ENCODE peak calls at places on chromosome 1, in four cellular contexts. I is K562, Y is GM12878, Z is HepG2. L is an unnamed sample.

GRCh38 chr1:9716404-9717192 is 65.1 kb downstream of the PIK3CD start:
- DNase-seq in Z (no peak), Y (no peak), I (no peak), L (no peak)

GRCh38 chr1:5670590-5671350 is 321.5 kb downstream of the NPHP4 start:
- DNase-seq in Y (no peak), Z (no peak), I (no peak), L (no peak)

GRCh38 chr1:112638109-112638426 is 18.4 kb downstream of the CAPZA1 start:
- DNase-seq in Y (no peak), Z (no peak), I (no peak), L (no peak)

GRCh38 chr1:72485786-72486185 is 203.4 kb upstream of the NEGR1 start:
- DNase-seq in I (no peak), Y (no peak), Z (no peak), L (no peak)

GRCh38 chr1:202251424-202252256 is 58.0 kb downstream of the LGR6 start:
- DNase-seq in Y (no peak), Z (no peak), I (no peak), L (no peak)

GRCh38 chr1:56446531-56447098 is 132.7 kb downstream of the PLPP3 start:
- DNase-seq in Y (no peak), I (no peak), Z (no peak), L (no peak)

GRCh38 chr1:52140633-52141512 is 1.0 kb upstream of the ZFYVE9 start:
- DNase-seq in Z (peak; percentile 10), Y (no peak), I (no peak), L (no peak)

GRCh38 chr1:109792056-109792831 is 28.5 kb upstream of the EPS8L3 start:
- DNase-seq in Y (no peak), I (peak; percentile 80), Z (peak; percentile 75), L (peak; percentile 51)

GRCh38 chr1:199619202-199619601 is 408.3 kb upstream of the NR5A2 start:
- DNase-seq in Y (no peak), I (no peak), Z (no peak), L (no peak)

GRCh38 chr1:153536618-153537375 is 1.0 kb upstream of the S100A6 start:
- DNase-seq in Y (no peak), Z (no peak), I (no peak), L (no peak)
- TF ChIP-seq NR2C2 in Y (no peak), Z (no peak), I (no peak), L (no peak)

GRCh38 chr1:62391369-62391971 is 45.4 kb upstream of the USP1 start:
- DNase-seq in Z (peak; percentile 62), I (peak; percentile 52), Y (no peak), L (peak; percentile 83)
- TF ChIP-seq SP1 in Z (no peak), I (no peak), Y (no peak), L (no peak)

GRCh38 chr1:173608503-173609216 is 5.8 kb upstream of the SLC9C2 start:
- DNase-seq in Y (no peak), I (no peak), Z (no peak), L (no peak)
- TF ChIP-seq NR2C2 in Y (no peak), I (no peak), Z (no peak), L (no peak)

GRCh38 chr1:198019126-198019525 is 102.0 kb downstream of the LHX9 start:
- DNase-seq in I (no peak), Y (no peak), Z (no peak), L (no peak)
- TF ChIP-seq SP1 in I (no peak), Y (no peak), Z (no peak), L (no peak)

GRCh38 chr1:161721738-161722343 is 497 bp downstream of the FCRLB start:
- DNase-seq in Z (no peak), I (peak; percentile 67), Y (no peak), L (no peak)
- TF ChIP-seq NR2C2 in Z (no peak), I (peak; percentile 68), Y (no peak), L (no peak)

GRCh38 chr1:102858695-102859094 is 249.6 kb downstream of the COL11A1 start:
- DNase-seq in I (no peak), Y (no peak), Z (no peak), L (no peak)
- TF ChIP-seq SP1 in I (no peak), Y (no peak), Z (no peak), L (no peak)

GRCh38 chr1:29821605-29822004 is 585.3 kb downstream of the PTPRU start:
- DNase-seq in I (no peak), Y (no peak), Z (no peak), L (no peak)
- TF ChIP-seq NR2C2 in I (no peak), Y (no peak), Z (no peak), L (no peak)

GRCh38 chr1:152870831-152871730 is 7.0 kb upstream of the SMCP start:
- DNase-seq in Z (peak; percentile 20), I (peak; percentile 27), Y (no peak), L (peak; percentile 38)
- TF ChIP-seq SP1 in Z (no peak), I (no peak), Y (no peak), L (peak; percentile 22)

GRCh38 chr1:61157420-61157987 is 75.1 kb downstream of the NFIA start:
- DNase-seq in I (no peak), Y (no peak), Z (peak; percentile 85), L (no peak)
- TF ChIP-seq NR2C2 in I (no peak), Y (no peak), Z (no peak), L (no peak)

DNA sequence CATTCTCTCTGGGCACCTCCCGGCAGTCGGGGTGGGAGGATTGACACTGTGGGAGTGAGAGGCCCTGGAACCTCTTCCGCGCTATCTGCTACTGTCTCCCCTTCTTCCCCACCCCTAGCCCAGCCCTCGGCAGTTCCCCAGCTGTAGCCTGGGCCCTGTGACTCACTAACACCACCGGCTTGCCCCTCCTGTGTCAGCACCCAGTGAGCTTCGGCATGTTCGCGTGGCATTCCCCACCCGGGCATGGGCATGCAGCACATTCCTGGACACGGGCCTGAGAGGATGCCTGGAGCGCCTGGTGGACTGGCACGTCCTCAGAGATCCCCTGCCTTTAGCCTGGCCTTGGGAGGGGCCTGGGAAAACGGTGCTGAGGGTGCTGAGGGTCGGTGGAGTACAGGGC is 1.3 kb downstream of the CDK18 start:
- DNase-seq in I (peak; percentile 43), Z (no peak), Y (no peak), L (no peak)
- TF ChIP-seq SP1 in I (no peak), Z (no peak), Y (no peak), L (no peak)